ENCODE peak calls at places on chromosomes 4 and X, in eight cellular contexts. I is suprapubic skin; F is Calu3; E is neuronal stem cell; P is lower lobe of right lung; J is iris pigment epithelial cell; U is midbrain; M is activated CD8-positive, alpha-beta memory T cell treated with anti-CD3 and anti-CD28 coated beads for 48 hours. C is an unnamed sample.

GRCh38 chr4:137509855-137510282 is 22.4 kb downstream of the PCDH18 start:
- DNase-seq in F (no peak), J (no peak), P (no peak), M (no peak), I (no peak), E (no peak), U (no peak), C (no peak)

GRCh38 chrX:136731207-136731782 is 49.4 kb downstream of the ARHGEF6 start:
- DNase-seq in M (no peak), J (no peak), U (no peak), E (no peak), F (no peak), I (no peak), P (no peak), C (no peak)

GRCh38 chr4:183139972-183140570 is 41.0 kb downstream of the WWC2 start:
- DNase-seq in P (no peak), U (no peak), I (no peak), J (peak), M (no peak), F (no peak), E (no peak), C (no peak)

GRCh38 chr4:176999943-177000543 is 207.3 kb upstream of the VEGFC start:
- DNase-seq in J (no peak), E (no peak), M (no peak), U (no peak), P (no peak), I (no peak), F (peak), C (no peak)

GRCh38 chr4:41142946-41143720 is 71.2 kb downstream of the APBB2 start:
- DNase-seq in U (no peak), J (peak), E (no peak), M (no peak), P (no peak), I (no peak), F (no peak), C (no peak)

GRCh38 chr4:138114434-138114833 is 127.7 kb downstream of the SLC7A11 start:
- DNase-seq in P (no peak), F (no peak), E (no peak), U (no peak), J (no peak), M (no peak), I (no peak), C (peak)

GRCh38 chrX:16429391-16429790 is 220.6 kb upstream of the S100G start:
- DNase-seq in U (no peak), F (no peak), P (peak), M (no peak), E (no peak), I (no peak), J (no peak), C (no peak)

GRCh38 chr4:1412376-1413220 is 6.4 kb upstream of the NKX1-1 start:
- DNase-seq in M (no peak), P (peak), U (no peak), E (no peak), I (no peak), F (no peak), J (no peak), C (no peak)

GRCh38 chrX:13791559-13791958 is 25.3 kb downstream of the GPM6B start:
- DNase-seq in U (peak), I (no peak), J (no peak), P (no peak), M (no peak), F (no peak), E (no peak), C (no peak)

GRCh38 chrX:43500240-43500639 is 155.9 kb upstream of the MAOA start:
- DNase-seq in M (no peak), F (no peak), E (no peak), I (no peak), J (no peak), P (no peak), U (no peak), C (no peak)

GRCh38 chr4:76753814-76754213 is 144.1 kb downstream of the SOWAHB start:
- DNase-seq in M (no peak), U (no peak), F (no peak), P (no peak), E (no peak), I (no peak), J (peak), C (no peak)

GRCh38 chr4:61478340-61478739 is 278.2 kb downstream of the ADGRL3 start:
- DNase-seq in J (no peak), U (no peak), E (no peak), F (no peak), P (no peak), I (no peak), M (no peak), C (no peak)

GRCh38 chrX:138031715-138032114 is 465.8 kb downstream of the ZIC3 start:
- DNase-seq in M (no peak), F (no peak), I (no peak), E (no peak), J (no peak), P (no peak), U (no peak), C (no peak)

GRCh38 chr4:106414366-106414765 is 45.8 kb upstream of the GIMD1 start:
- DNase-seq in F (peak), E (no peak), J (peak), I (no peak), U (no peak), M (no peak), P (no peak), C (no peak)

GRCh38 chrX:14936561-14936960 is 63.3 kb downstream of the MOSPD2 start:
- DNase-seq in F (peak), P (peak), M (no peak), I (no peak), J (peak), E (no peak), U (no peak), C (no peak)

GRCh38 chr4:108072300-108072699 is 82.6 kb downstream of the HADH start:
- DNase-seq in M (no peak), J (no peak), I (no peak), U (no peak), P (no peak), F (peak), E (no peak), C (no peak)

GRCh38 chr4:21992330-21992729 is 43.8 kb upstream of the KCNIP4 start:
- DNase-seq in M (no peak), U (no peak), F (no peak), J (peak), I (no peak), P (no peak), E (no peak), C (no peak)

GRCh38 chr4:74123065-74123728 is 24.2 kb upstream of the CXCL2 start:
- DNase-seq in M (no peak), J (peak), U (no peak), P (no peak), E (no peak), I (no peak), F (no peak), C (no peak)

GRCh38 chr4:10006604-10007435 is 14.5 kb downstream of the SLC2A9 start:
- DNase-seq in E (no peak), J (peak), M (no peak), P (peak), I (no peak), F (peak), U (no peak), C (no peak)

GRCh38 chr4:39614487-39615162 is 24.0 kb downstream of the SMIM14 start:
- DNase-seq in E (no peak), F (no peak), U (no peak), I (no peak), J (peak), P (no peak), M (no peak), C (no peak)

GRCh38 chr4:98728433-98728832 is 70.0 kb upstream of the TSPAN5 start:
- DNase-seq in E (no peak), P (no peak), M (no peak), J (peak), U (no peak), F (no peak), I (no peak), C (no peak)